ENCODE peak calls at places on chromosomes 6 and 20, in seven cellular contexts. One of them, this sample, is unnamed.
A peak's percentile ranks its signal among the peaks of the same experiment; 100 is the strongest.

GRCh38 chr6:116278853-116279231 is 888 bp downstream of the TSPYL1 start:
- DNase-seq in pancreas: peak; percentile 61
- DNase-seq in tibial artery: peak; percentile 51
- DNase-seq in AG09309: no peak
- DNase-seq in progenitor cell of endocrine pancreas: no peak
- DNase-seq in GM13976: no peak
- DNase-seq in fibroblast of the aortic adventitia: peak; percentile 59
- DNase-seq in this sample: no peak

GRCh38 chr20:61492065-61492464 is 240.0 kb downstream of the CDH4 start:
- DNase-seq in pancreas: no peak
- DNase-seq in tibial artery: no peak
- DNase-seq in AG09309: no peak
- DNase-seq in progenitor cell of endocrine pancreas: no peak
- DNase-seq in GM13976: no peak
- DNase-seq in fibroblast of the aortic adventitia: no peak
- DNase-seq in this sample: no peak

GRCh38 chr20:20668639-20669038 is 43.8 kb downstream of the RALGAPA2 start:
- DNase-seq in pancreas: no peak
- DNase-seq in tibial artery: no peak
- DNase-seq in AG09309: no peak
- DNase-seq in progenitor cell of endocrine pancreas: no peak
- DNase-seq in GM13976: peak; percentile 61
- DNase-seq in fibroblast of the aortic adventitia: peak; percentile 13
- DNase-seq in this sample: no peak

GRCh38 chr6:3749991-3750323 is 1.6 kb downstream of the PXDC1 start:
- DNase-seq in pancreas: peak; percentile 67
- DNase-seq in tibial artery: peak; percentile 87
- DNase-seq in AG09309: no peak
- DNase-seq in progenitor cell of endocrine pancreas: no peak
- DNase-seq in GM13976: peak; percentile 40
- DNase-seq in fibroblast of the aortic adventitia: peak; percentile 92
- DNase-seq in this sample: no peak

GRCh38 chr20:63217706-63218105 is 1.8 kb upstream of the YTHDF1 start:
- DNase-seq in pancreas: peak; percentile 26
- DNase-seq in tibial artery: no peak
- DNase-seq in AG09309: no peak
- DNase-seq in progenitor cell of endocrine pancreas: no peak
- DNase-seq in GM13976: no peak
- DNase-seq in fibroblast of the aortic adventitia: no peak
- DNase-seq in this sample: no peak

GRCh38 chr6:96235927-96236326 is 220.2 kb downstream of the FUT9 start:
- DNase-seq in pancreas: no peak
- DNase-seq in tibial artery: no peak
- DNase-seq in AG09309: no peak
- DNase-seq in progenitor cell of endocrine pancreas: no peak
- DNase-seq in GM13976: no peak
- DNase-seq in fibroblast of the aortic adventitia: no peak
- DNase-seq in this sample: no peak

GRCh38 chr20:43941476-43942212 is 27.0 kb downstream of the TOX2 start:
- DNase-seq in pancreas: no peak
- DNase-seq in tibial artery: no peak
- DNase-seq in AG09309: no peak
- DNase-seq in progenitor cell of endocrine pancreas: no peak
- DNase-seq in GM13976: peak; percentile 60
- DNase-seq in fibroblast of the aortic adventitia: peak; percentile 42
- DNase-seq in this sample: no peak

GRCh38 chr6:116507324-116507723 is 4.1 kb upstream of the CALHM5 start:
- DNase-seq in pancreas: no peak
- DNase-seq in tibial artery: no peak
- DNase-seq in AG09309: no peak
- DNase-seq in progenitor cell of endocrine pancreas: no peak
- DNase-seq in GM13976: no peak
- DNase-seq in fibroblast of the aortic adventitia: peak; percentile 77
- DNase-seq in this sample: no peak

GRCh38 chr20:1946762-1947534 is 46.9 kb downstream of the PDYN start:
- DNase-seq in pancreas: peak; percentile 36
- DNase-seq in tibial artery: peak; percentile 37
- DNase-seq in AG09309: no peak
- DNase-seq in progenitor cell of endocrine pancreas: peak; percentile 26
- DNase-seq in GM13976: no peak
- DNase-seq in fibroblast of the aortic adventitia: peak; percentile 18
- DNase-seq in this sample: peak; percentile 52

GRCh38 chr20:52105573-52106422 is 85.8 kb downstream of the ZFP64 start:
- DNase-seq in pancreas: no peak
- DNase-seq in tibial artery: no peak
- DNase-seq in AG09309: no peak
- DNase-seq in progenitor cell of endocrine pancreas: peak; percentile 38
- DNase-seq in GM13976: peak; percentile 39
- DNase-seq in fibroblast of the aortic adventitia: no peak
- DNase-seq in this sample: peak; percentile 53
- TF ChIP-seq CTCF in pancreas: no peak
- TF ChIP-seq CTCF in tibial artery: no peak
- TF ChIP-seq CTCF in AG09309: peak; percentile 53
- TF ChIP-seq CTCF in progenitor cell of endocrine pancreas: peak; percentile 47
- TF ChIP-seq CTCF in GM13976: no peak
- TF ChIP-seq CTCF in fibroblast of the aortic adventitia: peak; percentile 29
- TF ChIP-seq CTCF in this sample: no peak

DNA sequence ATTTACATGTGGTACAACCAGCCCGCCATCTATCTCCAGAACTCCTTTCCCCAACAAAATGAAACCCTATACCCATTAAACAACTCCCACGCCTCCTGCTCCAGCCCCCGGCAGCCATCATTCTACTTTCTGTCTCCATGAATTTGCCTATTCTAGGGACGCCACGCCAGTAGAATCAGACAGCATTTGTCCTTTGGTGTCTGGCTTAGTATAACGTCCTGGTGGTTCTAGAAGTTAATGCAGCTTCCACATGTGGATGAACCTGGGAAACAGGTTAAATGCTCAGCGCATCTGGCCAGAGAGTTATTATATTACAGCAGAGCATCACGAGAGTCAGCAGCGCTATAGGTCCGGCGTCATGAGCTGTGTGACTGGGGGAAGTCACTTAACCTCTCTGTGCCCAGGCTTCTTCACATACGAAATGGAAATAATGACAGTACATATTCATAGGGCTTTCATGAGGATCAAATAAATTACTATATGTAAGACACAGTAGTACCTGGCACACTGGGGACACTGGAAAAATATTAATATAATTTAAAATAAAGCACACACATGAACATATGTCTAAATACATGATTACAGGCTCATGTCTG is 178.7 kb upstream of the TAB2 start:
- DNase-seq in pancreas: no peak
- DNase-seq in tibial artery: no peak
- DNase-seq in AG09309: no peak
- DNase-seq in progenitor cell of endocrine pancreas: no peak
- DNase-seq in GM13976: no peak
- DNase-seq in fibroblast of the aortic adventitia: no peak
- DNase-seq in this sample: no peak
- TF ChIP-seq CTCF in pancreas: no peak
- TF ChIP-seq CTCF in tibial artery: no peak
- TF ChIP-seq CTCF in AG09309: no peak
- TF ChIP-seq CTCF in progenitor cell of endocrine pancreas: no peak
- TF ChIP-seq CTCF in GM13976: no peak
- TF ChIP-seq CTCF in fibroblast of the aortic adventitia: no peak
- TF ChIP-seq CTCF in this sample: peak; percentile 29

DNA sequence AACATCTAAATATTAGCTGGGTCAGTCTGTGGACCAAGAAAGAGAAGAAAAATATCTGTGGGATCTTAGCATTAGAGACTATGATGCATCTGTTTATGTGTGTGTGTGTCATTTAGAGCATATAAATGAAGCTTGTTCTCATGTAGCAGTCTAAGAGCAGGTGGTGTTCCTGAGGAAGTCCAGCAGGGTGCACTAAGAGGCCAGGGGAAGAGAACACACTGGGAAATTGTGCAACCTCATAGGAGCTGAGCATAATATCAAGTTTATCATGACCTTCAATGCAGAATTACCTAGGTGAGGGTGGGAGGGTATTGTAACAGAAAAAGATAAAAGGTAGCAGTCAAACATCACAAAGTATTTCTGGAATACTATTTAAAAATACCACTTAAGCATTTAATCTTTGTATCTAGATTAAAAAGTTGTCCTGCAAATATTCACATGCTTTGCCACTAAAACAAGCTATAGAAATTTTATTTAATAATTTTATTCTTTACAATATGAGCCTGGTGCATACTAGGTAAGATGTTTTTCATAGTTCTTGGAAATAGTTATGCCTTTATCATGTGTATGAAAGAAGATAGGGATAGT is 80.5 kb downstream of the SMPDL3A start:
- DNase-seq in pancreas: peak; percentile 48
- DNase-seq in tibial artery: no peak
- DNase-seq in AG09309: no peak
- DNase-seq in progenitor cell of endocrine pancreas: no peak
- DNase-seq in GM13976: peak; percentile 52
- DNase-seq in fibroblast of the aortic adventitia: peak; percentile 63
- DNase-seq in this sample: peak; percentile 32
- TF ChIP-seq CTCF in pancreas: peak; percentile 50
- TF ChIP-seq CTCF in tibial artery: peak; percentile 11
- TF ChIP-seq CTCF in AG09309: peak; percentile 35
- TF ChIP-seq CTCF in progenitor cell of endocrine pancreas: peak; percentile 82
- TF ChIP-seq CTCF in GM13976: peak; percentile 51
- TF ChIP-seq CTCF in fibroblast of the aortic adventitia: peak; percentile 70
- TF ChIP-seq CTCF in this sample: peak; percentile 48

DNA sequence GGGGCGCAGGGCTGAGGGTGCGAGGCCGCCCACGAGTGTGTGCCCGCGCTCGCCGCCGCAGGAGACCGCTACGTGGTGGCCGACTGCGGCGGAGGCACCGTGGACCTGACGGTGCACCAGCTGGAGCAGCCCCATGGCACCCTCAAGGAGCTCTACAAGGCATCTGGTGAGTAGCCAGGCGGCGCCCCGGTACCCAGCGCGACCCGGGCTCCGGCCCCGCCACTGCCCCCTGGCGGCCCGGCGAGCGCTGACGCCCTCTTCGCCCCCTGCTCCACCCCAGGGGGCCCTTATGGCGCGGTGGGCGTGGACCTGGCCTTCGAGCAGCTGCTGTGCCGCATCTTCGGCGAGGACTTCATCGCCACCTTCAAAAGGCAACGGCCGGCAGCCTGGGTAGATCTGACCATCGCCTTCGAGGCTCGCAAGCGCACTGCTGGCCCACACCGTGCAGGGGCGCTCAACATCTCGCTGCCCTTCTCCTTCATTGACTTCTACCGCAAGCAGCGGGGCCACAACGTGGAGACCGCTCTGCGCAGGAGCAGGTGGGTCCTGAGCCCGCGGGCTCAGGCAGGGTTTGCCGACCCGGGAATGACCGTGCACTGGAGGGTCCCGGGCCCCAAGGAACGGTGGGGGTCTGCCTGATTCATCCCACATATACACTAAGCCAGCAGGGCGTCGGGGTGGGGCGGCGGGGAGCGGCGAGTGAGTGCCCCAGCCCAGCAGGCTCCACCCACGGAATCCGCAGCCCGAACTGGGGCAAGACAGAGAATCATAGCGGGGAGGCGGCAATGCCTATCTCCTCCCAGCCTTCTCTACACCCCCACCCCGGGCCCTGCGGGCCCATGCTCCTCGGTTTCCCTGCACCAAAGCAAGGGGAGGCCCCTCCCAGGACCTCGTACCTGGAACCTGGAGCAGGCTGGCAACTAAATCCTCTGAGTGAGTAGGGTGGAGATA is 17.5 kb downstream of the HSPA12B start:
- DNase-seq in pancreas: peak; percentile 68
- DNase-seq in tibial artery: no peak
- DNase-seq in AG09309: no peak
- DNase-seq in progenitor cell of endocrine pancreas: peak; percentile 65
- DNase-seq in GM13976: peak; percentile 80
- DNase-seq in fibroblast of the aortic adventitia: no peak
- DNase-seq in this sample: peak; percentile 86
- TF ChIP-seq CTCF in pancreas: peak; percentile 77
- TF ChIP-seq CTCF in tibial artery: peak; percentile 38
- TF ChIP-seq CTCF in AG09309: peak; percentile 13
- TF ChIP-seq CTCF in progenitor cell of endocrine pancreas: peak; percentile 94
- TF ChIP-seq CTCF in GM13976: peak; percentile 26
- TF ChIP-seq CTCF in fibroblast of the aortic adventitia: no peak
- TF ChIP-seq CTCF in this sample: peak; percentile 99